ENCODE peak calls at places on chromosomes 1 and 21, in six cellular contexts. Q is left lobe of liver, Z is Daoy, A is iPS-NIHi11, F is ELF-1, X is cerebellum. B is an unnamed sample.

GRCh38 chr1:6889875-6890480 is 104.7 kb downstream of the CAMTA1 start:
- DNase-seq in Q (peak), Z (peak), A (peak), F (peak), X (peak), B (no peak)

GRCh38 chr1:38444311-38444710 is 397.7 kb upstream of the POU3F1 start:
- DNase-seq in Q (no peak), Z (peak), A (no peak), F (no peak), X (no peak), B (no peak)

GRCh38 chr21:42234464-42235241 is 15.7 kb downstream of the ABCG1 start:
- DNase-seq in Q (peak), Z (peak), A (peak), F (peak), X (peak), B (no peak)

GRCh38 chr21:30186242-30186641 is 19.6 kb upstream of the CLDN17 start:
- DNase-seq in Q (no peak), Z (no peak), A (no peak), F (no peak), X (no peak), B (no peak)

GRCh38 chr1:53125122-53125521 is 17.3 kb downstream of the SLC1A7 start:
- DNase-seq in Q (no peak), Z (no peak), A (no peak), F (no peak), X (no peak), B (no peak)

GRCh38 chr1:203280061-203280460 is 25.3 kb upstream of the BTG2 start:
- DNase-seq in Q (peak), Z (no peak), A (no peak), F (no peak), X (no peak), B (no peak)

GRCh38 chr1:247574664-247575063 is 13.5 kb upstream of the OR2G2 start:
- DNase-seq in Q (no peak), Z (no peak), A (no peak), F (no peak), X (no peak), B (no peak)

GRCh38 chr1:171814692-171815091 is 26.6 kb upstream of the DNM3 start:
- DNase-seq in Q (no peak), Z (peak), A (no peak), F (no peak), X (no peak), B (peak)

GRCh38 chr1:36988741-36989193 is 45.5 kb downstream of the GRIK3 start:
- DNase-seq in Q (no peak), Z (no peak), A (no peak), F (no peak), X (no peak), B (no peak)

GRCh38 chr1:173093721-173094450 is 43.1 kb upstream of the TNFSF18 start:
- DNase-seq in Q (no peak), Z (no peak), A (no peak), F (no peak), X (no peak), B (no peak)

GRCh38 chr1:197638316-197638715 is 137.0 kb downstream of the DENND1B start:
- DNase-seq in Q (no peak), Z (no peak), A (no peak), F (no peak), X (no peak), B (no peak)

GRCh38 chr1:167453156-167453555 is 65.2 kb downstream of the CD247 start:
- DNase-seq in Q (no peak), Z (no peak), A (no peak), F (no peak), X (no peak), B (no peak)

GRCh38 chr1:163614346-163614745 is 292.6 kb downstream of the NUF2 start:
- DNase-seq in Q (no peak), Z (no peak), A (no peak), F (no peak), X (no peak), B (no peak)

B was measured in NCI-H446 treated with DMSO at 0.1 percent for 48 hours.